ENCODE peak calls at places on chromosomes 7 and 10, in four cellular contexts. X, S, W and J are unnamed samples.
A peak's percentile ranks its signal among the peaks of the same experiment; 100 is the strongest.

GRCh38 chr10:113822174-113822573 is 31.7 kb downstream of the DCLRE1A start:
- DNase-seq in S (no peak), W (no peak), X (no peak), J (no peak)

GRCh38 chr10:59894114-59894513 is 12.2 kb downstream of the CCDC6 start:
- DNase-seq in S (peak; percentile 97), W (no peak), X (peak; percentile 27), J (peak; percentile 85)

GRCh38 chr7:105173586-105173985 is 159.6 kb downstream of the KMT2E start:
- DNase-seq in S (no peak), X (no peak), W (no peak), J (no peak)

GRCh38 chr7:146701166-146701565 is 584.6 kb downstream of the CNTNAP2 start:
- DNase-seq in X (no peak), W (no peak), S (no peak), J (no peak)

GRCh38 chr10:107341281-107341680 is 176.8 kb upstream of the SORCS1 start:
- DNase-seq in X (no peak), W (no peak), S (no peak), J (no peak)

GRCh38 chr10:3323865-3324498 is 151.4 kb upstream of the PITRM1 start:
- DNase-seq in X (peak; percentile 35), W (no peak), S (peak; percentile 47), J (peak; percentile 64)

GRCh38 chr7:130995252-130996081 is 261.5 kb upstream of the KLF14 start:
- DNase-seq in S (no peak), W (no peak), X (no peak), J (no peak)

GRCh38 chr7:77407906-77408305 is 8.2 kb downstream of the GSAP start:
- DNase-seq in X (no peak), S (no peak), W (no peak), J (no peak)

GRCh38 chr7:68147621-68148238 is 1151.1 kb downstream of the TYW1 start:
- DNase-seq in S (peak; percentile 6), W (no peak), X (no peak), J (no peak)

GRCh38 chr10:22900841-22901601 is 26.8 kb upstream of the ARMC3 start:
- DNase-seq in S (no peak), X (no peak), W (no peak), J (no peak)

GRCh38 chr10:71522438-71523144 is 125.9 kb downstream of the CDH23 start:
- DNase-seq in W (no peak), X (no peak), S (no peak), J (no peak)

GRCh38 chr10:121596668-121597503 is 1.4 kb downstream of the FGFR2 start:
- DNase-seq in W (no peak), S (no peak), X (peak; percentile 35), J (peak; percentile 82)

GRCh38 chr10:28996947-28997551 is 291.8 kb upstream of the LYZL1 start:
- DNase-seq in S (no peak), X (peak; percentile 41), W (no peak), J (no peak)

GRCh38 chr10:28842321-28842720 is 165.0 kb downstream of the BAMBI start:
- DNase-seq in X (peak; percentile 39), W (no peak), S (no peak), J (no peak)